ENCODE peak calls at places on chromosome X, in seven cellular contexts. N is ovary, O is heart left ventricle, D is mucosa of descending colon, A is mesendoderm, Z is GM23338, B is uterus. F is an unnamed sample.
A peak's percentile ranks its signal among the peaks of the same experiment; 100 is the strongest.

GRCh38 chrX:39626749-39627148 is 471.0 kb downstream of the BCOR start:
- DNase-seq in N (no peak), O (no peak), D (no peak), A (no peak), Z (no peak), B (no peak), F (no peak)

GRCh38 chrX:123422875-123423274 is 238.8 kb downstream of the GRIA3 start:
- DNase-seq in N (peak; percentile 35), O (no peak), D (peak; percentile 15), A (peak; percentile 17), Z (peak; percentile 28), B (no peak), F (peak; percentile 36)

GRCh38 chrX:116285506-116285905 is 115.0 kb downstream of the AGTR2 start:
- DNase-seq in N (no peak), O (no peak), D (no peak), A (peak; percentile 0), Z (no peak), B (no peak), F (no peak)

GRCh38 chrX:70970482-70970999 is 39.6 kb upstream of the SLC7A3 start:
- DNase-seq in N (no peak), O (no peak), D (no peak), A (peak; percentile 42), Z (peak; percentile 42), B (no peak), F (no peak)

GRCh38 chrX:130770615-130771014 is 132.4 kb downstream of the ENOX2 start:
- DNase-seq in N (no peak), O (no peak), D (no peak), A (no peak), Z (no peak), B (no peak), F (no peak)

GRCh38 chrX:43815209-43815608 is 67.0 kb downstream of the MAOB start:
- DNase-seq in N (no peak), O (no peak), D (no peak), A (no peak), Z (no peak), B (no peak), F (no peak)

GRCh38 chrX:80216086-80216485 is 201.5 kb downstream of the TBX22 start:
- DNase-seq in N (no peak), O (no peak), D (no peak), A (no peak), Z (no peak), B (no peak), F (no peak)

GRCh38 chrX:1164322-1165288 is 47.8 kb downstream of the CRLF2 start:
- DNase-seq in N (no peak), O (no peak), D (peak; percentile 6), A (no peak), Z (peak; percentile 44), B (no peak), F (peak; percentile 38)

GRCh38 chrX:55169782-55170181 is 50.4 kb upstream of the PAGE5 start:
- DNase-seq in N (no peak), O (no peak), D (no peak), A (no peak), Z (no peak), B (no peak), F (no peak)
- H3K4me3 ChIP-seq in N (no peak overlapping the region), O (no peak overlapping the region), D (no peak overlapping the region), A (no peak overlapping the region), Z (no peak overlapping the region), B (no peak overlapping the region), F (no peak overlapping the region)

GRCh38 chrX:30967516-30967915 is 78.5 kb upstream of the TAB3 start:
- DNase-seq in N (no peak), O (no peak), D (no peak), A (no peak), Z (no peak), B (no peak), F (no peak)

GRCh38 chrX:30973784-30974427 is 84.9 kb upstream of the TAB3 start:
- DNase-seq in N (no peak), O (no peak), D (no peak), A (peak; percentile 58), Z (peak; percentile 27), B (no peak), F (no peak)

GRCh38 chrX:30975467-30975866 is 86.4 kb upstream of the TAB3 start:
- DNase-seq in N (no peak), O (no peak), D (no peak), A (no peak), Z (no peak), B (no peak), F (no peak)

GRCh38 chrX:30971761-30972603 is 82.9 kb upstream of the TAB3 start:
- DNase-seq in N (no peak), O (no peak), D (peak; percentile 27), A (peak; percentile 59), Z (peak; percentile 51), B (no peak), F (no peak)
- H3K4me3 ChIP-seq in N (peak overlapping the region; percentile 14), O (peak overlapping the region; percentile 25), D (no peak overlapping the region), A (no peak overlapping the region), Z (no peak overlapping the region), B (no peak overlapping the region), F (no peak overlapping the region)

DNA sequence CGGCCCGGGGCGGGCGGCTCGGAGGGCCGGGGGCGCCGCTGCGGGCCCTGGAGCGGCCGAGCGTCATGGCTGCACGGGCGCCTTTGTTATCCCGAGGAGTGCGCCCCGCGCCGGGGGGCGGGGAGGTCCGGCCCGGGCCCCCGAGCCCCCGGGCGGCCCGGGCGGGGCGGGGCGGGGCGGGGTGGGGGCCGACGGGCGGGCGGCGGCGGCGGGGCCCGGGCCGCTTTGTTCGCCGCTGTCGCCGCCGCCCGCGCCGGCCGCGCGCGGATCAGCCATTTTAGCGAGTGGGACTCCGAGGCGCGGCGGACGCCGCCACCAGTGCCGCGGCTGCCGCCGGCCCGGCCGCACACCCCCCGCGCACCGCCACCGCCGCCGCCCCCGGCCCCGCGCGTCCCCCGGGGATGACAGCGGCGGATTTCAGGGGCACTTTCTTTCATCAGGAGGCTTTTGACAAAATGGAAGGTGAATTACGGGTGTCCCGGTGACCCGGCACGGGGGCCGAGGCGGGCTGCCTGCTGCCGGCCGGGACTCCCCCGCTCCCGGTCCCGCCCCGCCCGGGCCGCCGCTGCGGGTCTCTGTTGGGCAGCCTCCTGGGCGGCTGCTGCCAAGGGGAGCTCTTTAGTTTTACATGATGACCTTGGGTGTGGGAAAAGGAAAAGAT is 1.2 kb downstream of the HMGB3 start:
- DNase-seq in N (no peak), O (no peak), D (peak; percentile 12), A (no peak), Z (no peak), B (no peak), F (no peak)
- H3K4me3 ChIP-seq in N (peak overlapping the region; percentile 34), O (peak overlapping the region; percentile 55), D (peak overlapping the region; percentile 19), A (peak overlapping the region; percentile 60), Z (peak overlapping the region; percentile 69), B (no peak overlapping the region), F (peak overlapping the region; percentile 44)

DNA sequence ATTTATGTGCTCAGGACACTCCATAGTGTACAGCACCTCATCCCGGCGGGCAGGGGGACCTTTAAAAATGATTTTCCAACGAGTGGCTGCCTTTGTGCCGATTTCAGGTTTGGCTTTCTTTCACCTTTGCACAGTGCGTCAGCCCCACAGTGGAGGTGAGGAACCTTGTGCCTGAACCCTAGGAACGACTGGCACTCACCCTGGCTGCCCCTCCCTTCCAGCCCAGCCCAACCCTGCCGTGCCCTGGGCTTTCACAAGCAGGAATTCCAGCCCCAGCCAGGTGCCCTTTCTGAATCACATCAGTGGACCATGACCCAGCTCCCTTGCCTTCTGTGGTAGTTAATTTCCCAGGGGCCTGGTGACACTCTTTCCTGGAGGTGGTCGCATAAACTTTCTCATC is 1.3 kb downstream of the TMEM164 start:
- DNase-seq in N (peak; percentile 35), O (no peak), D (peak; percentile 70), A (peak; percentile 15), Z (no peak), B (no peak), F (peak; percentile 58)
- H3K4me3 ChIP-seq in N (peak overlapping the region; percentile 41), O (peak overlapping the region; percentile 70), D (no peak overlapping the region), A (no peak overlapping the region), Z (peak overlapping the region; percentile 65), B (no peak overlapping the region), F (no peak overlapping the region)

F was measured in right lobe of liver.